ENCODE peak calls at places on chromosomes 11 and 22, in five cellular contexts. H, X, B, O and C are unnamed samples.

GRCh38 chr11:2787816-2788750 is 88.3 kb upstream of the KCNQ1OT1 start:
- DNase-seq in H (no peak), B (no peak), O (no peak), X (no peak), C (no peak)

GRCh38 chr11:5815534-5815933 is 6.8 kb downstream of the OR52N2 start:
- DNase-seq in H (no peak), O (no peak), B (no peak), X (no peak), C (no peak)

GRCh38 chr22:50701428-50702154 is 29.0 kb downstream of the SHANK3 start:
- DNase-seq in O (no peak), B (no peak), X (no peak), H (no peak), C (no peak)

GRCh38 chr11:62539238-62539925 is 7.2 kb downstream of the AHNAK start:
- DNase-seq in O (peak; percentile 38), H (no peak), B (no peak), X (peak; percentile 76), C (no peak)

GRCh38 chr22:31345331-31346254 is 553 bp downstream of the PATZ1 start:
- DNase-seq in X (no peak), O (peak; percentile 79), H (peak; percentile 75), B (no peak), C (no peak)

GRCh38 chr22:22823126-22823804 is 64.4 kb upstream of the IGLL5 start:
- DNase-seq in B (no peak), H (peak; percentile 11), X (no peak), O (no peak), C (no peak)

GRCh38 chr11:6687876-6688275 is 4.7 kb upstream of the MRPL17 start:
- DNase-seq in X (no peak), B (no peak), O (no peak), H (no peak), C (no peak)

GRCh38 chr22:40469181-40469580 is 98.8 kb downstream of the SGSM3 start:
- DNase-seq in H (no peak), X (no peak), O (no peak), B (no peak), C (no peak)

GRCh38 chr11:30257058-30257457 is 26.2 kb downstream of the FSHB start:
- DNase-seq in H (no peak), O (no peak), X (no peak), B (no peak), C (no peak)